ENCODE peak calls at places on chromosome 9, in four cellular contexts. D, L, R and Z are unnamed samples.

GRCh38 chr9:132114102-132114707 is 34.5 kb upstream of the MED27 start:
- DNase-seq in L (peak), R (no peak), D (peak), Z (peak)

GRCh38 chr9:96161819-96162218 is 140.2 kb downstream of the HSD17B3 start:
- DNase-seq in R (no peak), L (no peak), D (no peak), Z (no peak)

GRCh38 chr9:90801507-90802289 is at the start of gene SYK:
- DNase-seq in D (peak), R (no peak), L (no peak), Z (peak)

GRCh38 chr9:123925161-123925560 is 4.8 kb downstream of the DENND1A start:
- DNase-seq in D (no peak), R (no peak), L (no peak), Z (no peak)

GRCh38 chr9:115291841-115292240 is 173.9 kb upstream of the TNC start:
- DNase-seq in D (no peak), L (peak), R (no peak), Z (no peak)

GRCh38 chr9:132590037-132590317 is 7.6 kb downstream of the BARHL1 start:
- DNase-seq in D (no peak), L (no peak), R (no peak), Z (no peak)

GRCh38 chr9:131807131-131807990 is 67.5 kb upstream of the RAPGEF1 start:
- DNase-seq in L (no peak), R (no peak), D (no peak), Z (peak)

GRCh38 chr9:111959468-111959941 is 62.9 kb downstream of the UGCG start:
- DNase-seq in L (peak), R (no peak), D (no peak), Z (no peak)

GRCh38 chr9:114799441-114799840 is 6.4 kb downstream of the TNFSF15 start:
- DNase-seq in R (no peak), D (no peak), L (no peak), Z (peak)

GRCh38 chr9:135971892-135972291 is 10.7 kb upstream of the UBAC1 start:
- DNase-seq in R (no peak), L (no peak), D (peak), Z (peak)

GRCh38 chr9:19416143-19416542 is 7.3 kb downstream of the ACER2 start:
- DNase-seq in R (no peak), D (no peak), L (peak), Z (no peak)

GRCh38 chr9:121307976-121308375 is 40.0 kb downstream of the GSN start:
- DNase-seq in R (no peak), L (no peak), D (no peak), Z (no peak)

GRCh38 chr9:84669293-84670105 is at the start of gene NTRK2:
- DNase-seq in D (no peak), R (no peak), L (peak), Z (no peak)

GRCh38 chr9:93013856-93014582 is 44.5 kb upstream of the SUSD3 start:
- DNase-seq in D (no peak), L (no peak), R (no peak), Z (no peak)

GRCh38 chr9:4678679-4679267 is 596 bp upstream of the CDC37L1 start:
- DNase-seq in R (no peak), L (peak), D (no peak), Z (no peak)

GRCh38 chr9:35526087-35526801 is 36.3 kb downstream of the RUSC2 start:
- DNase-seq in L (peak), D (no peak), R (no peak), Z (no peak)

GRCh38 chr9:2126331-2126789 is 111.2 kb downstream of the SMARCA2 start:
- DNase-seq in R (no peak), D (no peak), L (peak), Z (no peak)

GRCh38 chr9:98425079-98425478 is 169.6 kb upstream of the TBC1D2 start:
- DNase-seq in R (no peak), L (no peak), D (no peak), Z (no peak)

GRCh38 chr9:37283730-37284235 is 138.7 kb upstream of the GRHPR start:
- DNase-seq in D (no peak), L (peak), R (peak), Z (no peak)

GRCh38 chr9:119088002-119088401 is 281.2 kb downstream of the BRINP1 start:
- DNase-seq in R (no peak), D (no peak), L (no peak), Z (no peak)

GRCh38 chr9:131942076-131942720 is 137.5 kb downstream of the MED27 start:
- DNase-seq in L (peak), R (no peak), D (no peak), Z (no peak)

GRCh38 chr9:29126783-29127182 is 1553.5 kb upstream of the C9orf72 start:
- DNase-seq in D (no peak), R (no peak), L (no peak), Z (no peak)

GRCh38 chr9:86407022-86407421 is 52.8 kb upstream of the TUT7 start:
- DNase-seq in R (no peak), D (no peak), L (peak), Z (no peak)

GRCh38 chr9:133874659-133875058 is 117.5 kb downstream of the VAV2 start:
- DNase-seq in D (no peak), R (no peak), L (no peak), Z (no peak)

GRCh38 chr9:123678878-123679329 is 251.0 kb downstream of the DENND1A start:
- DNase-seq in L (peak), R (no peak), D (no peak), Z (no peak)

GRCh38 chr9:135305546-135306180 is 173.9 kb upstream of the PPP1R26 start:
- DNase-seq in R (no peak), D (no peak), L (no peak), Z (no peak)

GRCh38 chr9:16126042-16126441 is 573.2 kb downstream of the CCDC171 start:
- DNase-seq in R (no peak), L (peak), D (no peak), Z (no peak)

GRCh38 chr9:111483419-111483861 is 743 bp downstream of the ECPAS start:
- DNase-seq in L (no peak), R (no peak), D (peak), Z (no peak)

GRCh38 chr9:86944974-86945867 is 2.1 kb downstream of the GAS1 start:
- DNase-seq in R (no peak), L (peak), D (no peak), Z (peak)

GRCh38 chr9:108142142-108142503 is 652.6 kb upstream of the KLF4 start:
- DNase-seq in R (no peak), D (no peak), L (no peak), Z (no peak)

GRCh38 chr9:129006328-129007034 is 21.6 kb downstream of the SH3GLB2 start:
- DNase-seq in L (peak), D (peak), R (no peak), Z (peak)

GRCh38 chr9:121455527-121456239 is 44.0 kb downstream of the GGTA1 start:
- DNase-seq in R (no peak), D (peak), L (no peak), Z (no peak)

GRCh38 chr9:125380406-125380805 is 118.8 kb downstream of the GAPVD1 start:
- DNase-seq in D (no peak), R (no peak), L (peak), Z (no peak)

GRCh38 chr9:78026416-78026815 is 5.2 kb downstream of the GNAQ start:
- DNase-seq in R (no peak), L (no peak), D (peak), Z (no peak)

GRCh38 chr9:68751556-68751955 is 46.5 kb downstream of the PIP5K1B start:
- DNase-seq in L (no peak), D (no peak), R (no peak), Z (no peak)

GRCh38 chr9:19284729-19285128 is 54.2 kb downstream of the DENND4C start:
- DNase-seq in L (peak), R (no peak), D (no peak), Z (no peak)

GRCh38 chr9:86405926-86406325 is 51.7 kb upstream of the TUT7 start:
- DNase-seq in L (peak), R (no peak), D (no peak), Z (no peak)

GRCh38 chr9:120935383-120935857 is 8.8 kb upstream of the TRAF1 start:
- DNase-seq in L (peak), D (peak), R (no peak), Z (no peak)

GRCh38 chr9:127898433-127899199 is 787 bp downstream of the ST6GALNAC6 start:
- DNase-seq in R (no peak), D (peak), L (peak), Z (no peak)

DNA sequence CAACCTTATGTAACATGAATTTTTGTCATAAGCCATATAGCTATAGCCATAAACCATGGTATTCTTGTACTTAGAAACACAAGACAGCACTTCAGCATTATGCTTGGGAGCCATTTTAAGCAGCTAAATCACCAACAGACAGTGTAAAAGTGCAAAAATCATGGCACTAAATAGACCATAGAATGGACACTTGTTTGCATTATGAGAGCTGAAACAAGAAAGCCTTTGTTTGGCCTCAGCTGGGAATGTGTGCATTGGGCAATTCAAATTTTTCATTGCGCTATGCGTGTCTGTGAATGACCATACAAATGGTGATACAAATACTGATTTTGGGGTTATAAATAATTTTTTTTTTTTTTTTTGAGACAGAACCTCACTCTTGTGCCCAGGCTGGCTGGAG is 23.7 kb downstream of the KDM4C start:
- DNase-seq in D (no peak), R (no peak), L (peak), Z (no peak)
- TF ChIP-seq CHD1 in D (no peak), R (no peak), L (no peak), Z (no peak)

DNA sequence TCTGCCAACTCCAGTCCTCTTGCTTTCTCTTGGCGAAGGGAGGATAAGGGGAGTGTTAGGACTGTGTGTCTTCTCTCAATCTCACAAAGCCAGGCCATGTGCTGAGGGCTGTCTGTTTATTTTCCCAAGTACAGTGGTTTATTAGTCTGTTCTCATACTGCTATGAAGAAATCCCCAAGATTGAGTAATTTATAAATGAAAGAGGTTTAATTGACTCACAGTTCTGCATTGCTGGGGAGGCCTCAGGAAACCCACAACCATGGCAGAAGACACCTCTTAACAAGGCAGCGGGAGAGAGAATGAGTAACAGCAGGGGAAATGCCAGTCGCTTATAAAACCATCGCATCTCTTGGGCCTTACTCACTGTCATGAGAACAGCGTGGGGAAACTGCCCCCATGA is 36.2 kb upstream of the CKS2 start:
- DNase-seq in R (no peak), L (peak), D (no peak), Z (no peak)
- TF ChIP-seq CHD1 in R (no peak), L (no peak), D (no peak), Z (no peak)

GRCh38 chr9:76773051-76773450 is 8.8 kb downstream of the PCA3 start:
- DNase-seq in L (no peak), D (no peak), R (no peak), Z (no peak)
- TF ChIP-seq CHD1 in L (no peak), D (no peak), R (no peak), Z (no peak)

GRCh38 chr9:24518545-24518944 is 27.2 kb downstream of the IZUMO3 start:
- DNase-seq in R (no peak), L (no peak), D (no peak), Z (no peak)

GRCh38 chr9:24516463-24516862 is 29.2 kb downstream of the IZUMO3 start:
- DNase-seq in R (no peak), D (no peak), L (no peak), Z (no peak)
- TF ChIP-seq CHD1 in R (no peak), D (no peak), L (no peak), Z (no peak)

GRCh38 chr9:21031091-21031817 is at the start of gene HACD4:
- DNase-seq in D (no peak), R (peak), L (peak), Z (peak)

GRCh38 chr9:21030389-21031035 is 928 bp downstream of the HACD4 start:
- DNase-seq in R (peak), D (no peak), L (peak), Z (no peak)

GRCh38 chr9:21028476-21028875 is 3.0 kb downstream of the HACD4 start:
- DNase-seq in L (peak), D (no peak), R (no peak), Z (no peak)

GRCh38 chr9:21029661-21030060 is 1.8 kb downstream of the HACD4 start:
- DNase-seq in R (no peak), D (no peak), L (no peak), Z (no peak)

GRCh38 chr9:21031818-21032203 is 371 bp upstream of the HACD4 start:
- DNase-seq in L (no peak), R (no peak), D (no peak), Z (no peak)
- TF ChIP-seq CHD1 in L (no peak), R (no peak), D (no peak), Z (no peak)

GRCh38 chr9:118009585-118009984 is 305.4 kb downstream of the TLR4 start:
- DNase-seq in R (no peak), D (no peak), L (no peak), Z (peak)
- TF ChIP-seq CHD1 in R (no peak), D (no peak), L (no peak), Z (no peak)